ENCODE peak calls at places on chromosomes 4 and X, in seven cellular contexts. K is fibroblast of the conjunctiva; Q is Jurkat, Clone E6-1; T is WTC11; I is fibroblast of gingiva; J is fibroblast of villous mesenchyme; V is BE2C. H is an unnamed sample.

GRCh38 chr4:26342328-26343040 is 21.7 kb downstream of the RBPJ start:
- DNase-seq in K (peak), Q (no peak), T (no peak), I (peak), J (peak), V (no peak), H (peak)

GRCh38 chr4:3213661-3214250 is 35.2 kb upstream of the MSANTD1 start:
- DNase-seq in K (no peak), Q (no peak), T (no peak), I (no peak), J (no peak), V (no peak), H (no peak)

GRCh38 chr4:126935784-126936183 is 697.0 kb upstream of the INTU start:
- DNase-seq in K (no peak), Q (no peak), T (no peak), I (no peak), J (no peak), V (no peak), H (no peak)

GRCh38 chr4:121651597-121651996 is 45.2 kb downstream of the ANXA5 start:
- DNase-seq in K (no peak), Q (no peak), T (no peak), I (no peak), J (no peak), V (no peak), H (no peak)

GRCh38 chr4:185278716-185279115 is 69.3 kb downstream of the SNX25 start:
- DNase-seq in K (no peak), Q (no peak), T (no peak), I (no peak), J (no peak), V (no peak), H (no peak)

GRCh38 chr4:173046818-173047217 is 121.8 kb upstream of the GALNT7 start:
- DNase-seq in K (no peak), Q (no peak), T (no peak), I (no peak), J (no peak), V (no peak), H (no peak)

GRCh38 chr4:111136438-111136837 is 513.6 kb upstream of the PITX2 start:
- DNase-seq in K (peak), Q (no peak), T (no peak), I (peak), J (peak), V (peak), H (peak)

GRCh38 chr4:170089743-170090666 is at the start of gene AADAT:
- DNase-seq in K (peak), Q (peak), T (peak), I (peak), J (peak), V (peak), H (peak)

GRCh38 chr4:55499495-55499894 is 47.2 kb downstream of the CLOCK start:
- DNase-seq in K (no peak), Q (no peak), T (peak), I (no peak), J (no peak), V (no peak), H (no peak)

GRCh38 chrX:109782994-109783711 is 50.1 kb upstream of the ACSL4 start:
- DNase-seq in K (no peak), Q (no peak), T (no peak), I (no peak), J (no peak), V (no peak), H (no peak)

GRCh38 chr4:7539659-7540058 is 104.9 kb upstream of the PSAPL1 start:
- DNase-seq in K (no peak), Q (peak), T (peak), I (no peak), J (no peak), V (peak), H (peak)

GRCh38 chrX:31255310-31256033 is 183.6 kb upstream of the FTHL17 start:
- DNase-seq in K (no peak), Q (no peak), T (no peak), I (no peak), J (no peak), V (no peak), H (no peak)

GRCh38 chr4:81499840-81500239 is 28.1 kb upstream of the RASGEF1B start:
- DNase-seq in K (no peak), Q (no peak), T (no peak), I (no peak), J (no peak), V (no peak), H (no peak)

GRCh38 chr4:45554423-45554822 is 569.4 kb downstream of the GABRG1 start:
- DNase-seq in K (no peak), Q (no peak), T (no peak), I (no peak), J (no peak), V (no peak), H (no peak)

GRCh38 chr4:109682875-109683274 is 20.4 kb downstream of the CASP6 start:
- DNase-seq in K (no peak), Q (no peak), T (no peak), I (no peak), J (no peak), V (no peak), H (no peak)

GRCh38 chrX:151448509-151448908 is 51.5 kb downstream of the VMA21 start:
- DNase-seq in K (no peak), Q (no peak), T (no peak), I (no peak), J (no peak), V (no peak), H (no peak)

GRCh38 chr4:91064157-91064853 is 937.1 kb downstream of the CCSER1 start:
- DNase-seq in K (no peak), Q (peak), T (no peak), I (peak), J (peak), V (peak), H (peak)

GRCh38 chr4:109803924-109804571 is 2.2 kb upstream of the CFI start:
- DNase-seq in K (peak), Q (no peak), T (peak), I (peak), J (peak), V (peak), H (peak)

GRCh38 chr4:109065006-109065405 is 237.5 kb downstream of the COL25A1 start:
- DNase-seq in K (no peak), Q (no peak), T (no peak), I (no peak), J (no peak), V (no peak), H (peak)

GRCh38 chrX:102976793-102977495 is 39.9 kb downstream of the RAB40AL start:
- DNase-seq in K (no peak), Q (no peak), T (no peak), I (peak), J (no peak), V (no peak), H (no peak)

GRCh38 chr4:33060873-33061542 is 2340.8 kb downstream of the PCDH7 start:
- DNase-seq in K (no peak), Q (peak), T (peak), I (peak), J (peak), V (peak), H (peak)

GRCh38 chr4:36235306-36235705 is 9.0 kb downstream of the ARAP2 start:
- DNase-seq in K (no peak), Q (no peak), T (no peak), I (no peak), J (no peak), V (no peak), H (no peak)

GRCh38 chr4:158810487-158811215 is 41.8 kb downstream of the FNIP2 start:
- DNase-seq in K (peak), Q (no peak), T (no peak), I (peak), J (peak), V (no peak), H (peak)

GRCh38 chrX:48996969-48997368 is 5.1 kb downstream of the GRIPAP1 start:
- DNase-seq in K (no peak), Q (no peak), T (peak), I (no peak), J (no peak), V (no peak), H (peak)

GRCh38 chrX:19906293-19906692 is 18.9 kb upstream of the SH3KBP1 start:
- DNase-seq in K (no peak), Q (no peak), T (no peak), I (no peak), J (no peak), V (no peak), H (no peak)

GRCh38 chr4:147833254-147833653 is 101.4 kb downstream of the ARHGAP10 start:
- DNase-seq in K (no peak), Q (no peak), T (no peak), I (peak), J (peak), V (no peak), H (no peak)

GRCh38 chr4:34010703-34011102 is 2233.6 kb downstream of the ARAP2 start:
- DNase-seq in K (no peak), Q (no peak), T (no peak), I (no peak), J (no peak), V (no peak), H (no peak)

GRCh38 chrX:22147942-22148341 is 115.8 kb downstream of the PHEX start:
- DNase-seq in K (no peak), Q (no peak), T (no peak), I (no peak), J (no peak), V (no peak), H (no peak)

GRCh38 chr4:90127223-90127705 is at the start of gene CCSER1:
- DNase-seq in K (no peak), Q (no peak), T (peak), I (peak), J (no peak), V (peak), H (peak)

GRCh38 chr4:110062166-110062565 is 136.2 kb downstream of the ELOVL6 start:
- DNase-seq in K (no peak), Q (no peak), T (no peak), I (no peak), J (no peak), V (no peak), H (no peak)

GRCh38 chr4:100510551-100510950 is 7.3 kb downstream of the EMCN start:
- DNase-seq in K (no peak), Q (no peak), T (no peak), I (peak), J (no peak), V (no peak), H (no peak)

GRCh38 chr4:4425119-4425690 is 38.3 kb downstream of the NSG1 start:
- DNase-seq in K (no peak), Q (no peak), T (peak), I (no peak), J (no peak), V (no peak), H (no peak)

GRCh38 chr4:156977435-156978160 is 6.0 kb upstream of the PDGFC start:
- DNase-seq in K (peak), Q (no peak), T (no peak), I (peak), J (peak), V (no peak), H (no peak)

GRCh38 chr4:154511990-154512389 is 20.4 kb upstream of the DCHS2 start:
- DNase-seq in K (no peak), Q (no peak), T (no peak), I (no peak), J (no peak), V (no peak), H (no peak)

GRCh38 chrX:51571821-51572220 is 46.9 kb downstream of the CENPVL3 start:
- DNase-seq in K (no peak), Q (no peak), T (no peak), I (no peak), J (no peak), V (no peak), H (no peak)

GRCh38 chr4:103074598-103075434 is 1.7 kb downstream of the SLC9B2 start:
- DNase-seq in K (no peak), Q (no peak), T (no peak), I (peak), J (peak), V (no peak), H (no peak)

GRCh38 chr4:7298601-7299000 is 106.3 kb downstream of the SORCS2 start:
- DNase-seq in K (no peak), Q (no peak), T (no peak), I (no peak), J (no peak), V (no peak), H (peak)

GRCh38 chrX:49019599-49020249 is 17.7 kb upstream of the GRIPAP1 start:
- DNase-seq in K (no peak), Q (no peak), T (no peak), I (peak), J (no peak), V (no peak), H (no peak)

GRCh38 chr4:126779446-126780166 is 853.2 kb upstream of the INTU start:
- DNase-seq in K (no peak), Q (no peak), T (no peak), I (peak), J (no peak), V (no peak), H (no peak)

H was measured in SJCRH30.